ENCODE peak calls at places on chromosomes 6 and 20, in nine cellular contexts. P, B, E, D, H, S, T, L and Y are unnamed samples.

GRCh38 chr6:27908017-27908416 is 4.2 kb downstream of the OR2B2 start:
- DNase-seq in T (no peak), D (no peak), L (no peak), P (no peak), B (no peak), H (no peak), S (no peak), E (no peak), Y (no peak)

GRCh38 chr6:136492409-136492808 is 57.8 kb downstream of the MAP7 start:
- DNase-seq in P (no peak), H (no peak), D (no peak), E (no peak), L (no peak), B (no peak), S (no peak), T (no peak), Y (no peak)

GRCh38 chr6:38354033-38354373 is 285.7 kb downstream of the BTBD9 start:
- DNase-seq in H (no peak), L (no peak), B (no peak), P (no peak), E (no peak), S (no peak), D (no peak), T (no peak), Y (no peak)

GRCh38 chr20:61052796-61053442 is 199.1 kb upstream of the CDH4 start:
- DNase-seq in D (no peak), B (no peak), P (no peak), S (no peak), H (no peak), L (no peak), T (no peak), E (no peak), Y (no peak)

GRCh38 chr6:109296305-109296915 is 85.9 kb downstream of the CD164 start:
- DNase-seq in P (no peak), T (no peak), S (peak; percentile 45), D (peak; percentile 82), H (no peak), B (no peak), L (no peak), E (no peak), Y (no peak)

GRCh38 chr20:58131111-58131510 is 97.3 kb downstream of the ANKRD60 start:
- DNase-seq in L (peak; percentile 14), T (no peak), S (no peak), H (no peak), D (no peak), P (no peak), B (no peak), E (no peak), Y (no peak)

GRCh38 chr6:56946368-56946767 is 8.5 kb upstream of the BEND6 start:
- DNase-seq in P (no peak), H (no peak), L (no peak), S (no peak), B (no peak), T (no peak), D (no peak), E (no peak), Y (no peak)

GRCh38 chr6:79266051-79266450 is 31.6 kb upstream of the HMGN3 start:
- DNase-seq in L (no peak), B (no peak), D (no peak), S (no peak), P (no peak), E (no peak), H (no peak), T (no peak), Y (peak; percentile 31)

GRCh38 chr20:11772226-11772730 is 145.4 kb upstream of the BTBD3 start:
- DNase-seq in T (no peak), S (no peak), E (no peak), P (no peak), H (no peak), D (no peak), L (no peak), B (no peak), Y (peak; percentile 80)

GRCh38 chr6:164230804-164231203 is 816.3 kb downstream of the QKI start:
- DNase-seq in D (no peak), P (no peak), L (no peak), E (no peak), H (no peak), B (no peak), S (no peak), T (no peak), Y (no peak)

GRCh38 chr6:30154709-30155521 is 6.1 kb downstream of the TRIM10 start:
- DNase-seq in S (peak; percentile 89), B (peak; percentile 68), P (no peak), L (no peak), D (no peak), T (no peak), E (no peak), H (no peak), Y (no peak)